ENCODE peak calls at places on chromosomes 11 and 22, in six cellular contexts. Q is cardiac fibroblast; Y is stimulated activated effector memory CD8-positive, alpha-beta T cell treated with anti-CD3 and anti-CD28 coated beads, Interleukin-12 subunit alpha, Interleukin-12 subunit beta, amount 100 ng/mL, for 72 hours; S is ovary; P is RCC 7860; I is NCI-H1694. R is an unnamed sample.

GRCh38 chr11:102427068-102427467 is 25.5 kb downstream of the TMEM123 start:
- DNase-seq in P (no peak), I (no peak), S (no peak), Y (no peak), Q (no peak), R (no peak)

GRCh38 chr11:113664981-113665710 is 41.0 kb downstream of the TMPRSS5 start:
- DNase-seq in S (no peak), P (peak), Y (no peak), I (no peak), Q (no peak), R (no peak)

GRCh38 chr11:68004551-68005335 is 846 bp upstream of the UNC93B1 start:
- DNase-seq in Y (no peak), S (no peak), P (no peak), I (no peak), Q (no peak), R (no peak)

GRCh38 chr22:17627961-17628303 is 617 bp downstream of the ATP6V1E1 start:
- DNase-seq in P (no peak), I (no peak), Q (no peak), S (no peak), Y (no peak), R (no peak)

GRCh38 chr22:17086750-17087149 is 1.9 kb downstream of the IL17RA start:
- DNase-seq in I (no peak), P (no peak), S (no peak), Q (no peak), Y (no peak), R (no peak)

GRCh38 chr11:73760066-73760679 is 701 bp downstream of the RAB6A start:
- DNase-seq in Y (peak), P (no peak), Q (peak), S (peak), I (no peak), R (peak)

GRCh38 chr11:313787-314547 is at the start of gene IFITM1:
- DNase-seq in Y (peak), S (no peak), P (no peak), Q (peak), I (no peak), R (peak)

GRCh38 chr11:13136272-13136596 is 127.1 kb downstream of the RASSF10 start:
- DNase-seq in S (no peak), Q (no peak), Y (no peak), P (no peak), I (no peak), R (no peak)

GRCh38 chr11:105443623-105444022 is 166.2 kb upstream of the GRIA4 start:
- DNase-seq in S (no peak), Y (no peak), P (no peak), I (no peak), Q (no peak), R (no peak)

GRCh38 chr11:118618991-118619375 is 11.6 kb downstream of the PHLDB1 start:
- DNase-seq in S (peak), Y (no peak), I (no peak), Q (peak), P (peak), R (peak)

GRCh38 chr11:76062733-76063132 is 143.6 kb downstream of the WNT11 start:
- DNase-seq in I (no peak), Y (no peak), P (no peak), S (no peak), Q (no peak), R (no peak)

GRCh38 chr22:45612451-45612901 is 59.2 kb upstream of the ATXN10 start:
- DNase-seq in Q (peak), P (peak), Y (no peak), I (no peak), S (no peak), R (peak)

GRCh38 chr11:64331569-64332371 is 8.2 kb upstream of the CCDC88B start:
- DNase-seq in P (peak), S (peak), Q (peak), I (peak), Y (peak), R (peak)

GRCh38 chr11:67031791-67032561 is 9.0 kb downstream of the SYT12 start:
- DNase-seq in Q (peak), I (no peak), S (no peak), P (peak), Y (no peak), R (peak)

R was measured in choroid plexus epithelial cell.